ENCODE peak calls at places on chromosomes 13 and 19, in ten cellular contexts. One of them, this sample, is unnamed.
A peak's percentile ranks its signal among the peaks of the same experiment; 100 is the strongest.

GRCh38 chr13:60661514-60661913 is 264.5 kb downstream of the TDRD3 start:
- DNase-seq in HCEC 1CT: no peak
- DNase-seq in Ammon's horn: peak; percentile 12
- DNase-seq in nucleus accumbens: no peak
- DNase-seq in A549: no peak
- DNase-seq in neural crest cell: no peak
- DNase-seq in GM12865: no peak
- DNase-seq in frontal cortex: no peak
- DNase-seq in T-helper 2 cell: no peak
- DNase-seq in iPS DF 6.9: no peak
- DNase-seq in this sample: no peak

GRCh38 chr13:97108535-97108910 is 113.6 kb upstream of the MBNL2 start:
- DNase-seq in HCEC 1CT: peak; percentile 55
- DNase-seq in Ammon's horn: no peak
- DNase-seq in nucleus accumbens: no peak
- DNase-seq in A549: no peak
- DNase-seq in neural crest cell: no peak
- DNase-seq in GM12865: no peak
- DNase-seq in frontal cortex: no peak
- DNase-seq in T-helper 2 cell: no peak
- DNase-seq in iPS DF 6.9: no peak
- DNase-seq in this sample: peak; percentile 45

GRCh38 chr13:79767126-79767525 is 286.2 kb downstream of the NDFIP2 start:
- DNase-seq in HCEC 1CT: no peak
- DNase-seq in Ammon's horn: no peak
- DNase-seq in nucleus accumbens: no peak
- DNase-seq in A549: no peak
- DNase-seq in neural crest cell: no peak
- DNase-seq in GM12865: no peak
- DNase-seq in frontal cortex: no peak
- DNase-seq in T-helper 2 cell: no peak
- DNase-seq in iPS DF 6.9: no peak
- DNase-seq in this sample: no peak

GRCh38 chr19:1608414-1609391 is 3.4 kb upstream of the UQCR11 start:
- DNase-seq in HCEC 1CT: no peak
- DNase-seq in Ammon's horn: no peak
- DNase-seq in nucleus accumbens: no peak
- DNase-seq in A549: no peak
- DNase-seq in neural crest cell: no peak
- DNase-seq in GM12865: no peak
- DNase-seq in frontal cortex: no peak
- DNase-seq in T-helper 2 cell: no peak
- DNase-seq in iPS DF 6.9: no peak
- DNase-seq in this sample: no peak

GRCh38 chr19:45103200-45103624 is 10.2 kb downstream of the PPP1R37 start:
- DNase-seq in HCEC 1CT: no peak
- DNase-seq in Ammon's horn: peak; percentile 57
- DNase-seq in nucleus accumbens: peak; percentile 44
- DNase-seq in A549: no peak
- DNase-seq in neural crest cell: no peak
- DNase-seq in GM12865: peak; percentile 56
- DNase-seq in frontal cortex: peak; percentile 58
- DNase-seq in T-helper 2 cell: no peak
- DNase-seq in iPS DF 6.9: no peak
- DNase-seq in this sample: no peak

GRCh38 chr19:31902821-31903220 is 442.6 kb upstream of the ZNF507 start:
- DNase-seq in HCEC 1CT: no peak
- DNase-seq in Ammon's horn: no peak
- DNase-seq in nucleus accumbens: no peak
- DNase-seq in A549: no peak
- DNase-seq in neural crest cell: no peak
- DNase-seq in GM12865: no peak
- DNase-seq in frontal cortex: no peak
- DNase-seq in T-helper 2 cell: no peak
- DNase-seq in iPS DF 6.9: no peak
- DNase-seq in this sample: no peak

GRCh38 chr19:33508941-33509614 is 12.5 kb downstream of the PEPD start:
- DNase-seq in HCEC 1CT: no peak
- DNase-seq in Ammon's horn: peak; percentile 30
- DNase-seq in nucleus accumbens: no peak
- DNase-seq in A549: no peak
- DNase-seq in neural crest cell: no peak
- DNase-seq in GM12865: no peak
- DNase-seq in frontal cortex: no peak
- DNase-seq in T-helper 2 cell: no peak
- DNase-seq in iPS DF 6.9: no peak
- DNase-seq in this sample: peak; percentile 63

GRCh38 chr13:32737111-32737571 is 150.9 kb downstream of the PDS5B start:
- DNase-seq in HCEC 1CT: peak; percentile 15
- DNase-seq in Ammon's horn: no peak
- DNase-seq in nucleus accumbens: no peak
- DNase-seq in A549: no peak
- DNase-seq in neural crest cell: no peak
- DNase-seq in GM12865: peak; percentile 58
- DNase-seq in frontal cortex: no peak
- DNase-seq in T-helper 2 cell: no peak
- DNase-seq in iPS DF 6.9: no peak
- DNase-seq in this sample: no peak

GRCh38 chr19:45677351-45678230 is 9.6 kb downstream of the GIPR start:
- DNase-seq in HCEC 1CT: peak; percentile 53
- DNase-seq in Ammon's horn: peak; percentile 82
- DNase-seq in nucleus accumbens: peak; percentile 31
- DNase-seq in A549: peak; percentile 97
- DNase-seq in neural crest cell: peak; percentile 53
- DNase-seq in GM12865: peak; percentile 93
- DNase-seq in frontal cortex: peak; percentile 78
- DNase-seq in T-helper 2 cell: peak; percentile 70
- DNase-seq in iPS DF 6.9: peak; percentile 99
- DNase-seq in this sample: no peak

GRCh38 chr13:64471916-64472315 is 2758.2 kb downstream of the PCDH9 start:
- DNase-seq in HCEC 1CT: no peak
- DNase-seq in Ammon's horn: no peak
- DNase-seq in nucleus accumbens: no peak
- DNase-seq in A549: peak; percentile 59
- DNase-seq in neural crest cell: no peak
- DNase-seq in GM12865: no peak
- DNase-seq in frontal cortex: peak; percentile 3
- DNase-seq in T-helper 2 cell: no peak
- DNase-seq in iPS DF 6.9: no peak
- DNase-seq in this sample: peak; percentile 52

GRCh38 chr19:44055870-44056269 is 4.0 kb downstream of the ZNF223 start:
- DNase-seq in HCEC 1CT: no peak
- DNase-seq in Ammon's horn: no peak
- DNase-seq in nucleus accumbens: no peak
- DNase-seq in A549: no peak
- DNase-seq in neural crest cell: no peak
- DNase-seq in GM12865: no peak
- DNase-seq in frontal cortex: no peak
- DNase-seq in T-helper 2 cell: no peak
- DNase-seq in iPS DF 6.9: no peak
- DNase-seq in this sample: no peak

GRCh38 chr13:75405976-75406703 is 75.8 kb downstream of the TBC1D4 start:
- DNase-seq in HCEC 1CT: peak; percentile 32
- DNase-seq in Ammon's horn: no peak
- DNase-seq in nucleus accumbens: no peak
- DNase-seq in A549: no peak
- DNase-seq in neural crest cell: no peak
- DNase-seq in GM12865: no peak
- DNase-seq in frontal cortex: no peak
- DNase-seq in T-helper 2 cell: no peak
- DNase-seq in iPS DF 6.9: no peak
- DNase-seq in this sample: no peak

GRCh38 chr19:31338069-31338767 is 11.0 kb downstream of the TSHZ3 start:
- DNase-seq in HCEC 1CT: peak; percentile 77
- DNase-seq in Ammon's horn: peak; percentile 30
- DNase-seq in nucleus accumbens: no peak
- DNase-seq in A549: peak; percentile 50
- DNase-seq in neural crest cell: peak; percentile 48
- DNase-seq in GM12865: no peak
- DNase-seq in frontal cortex: no peak
- DNase-seq in T-helper 2 cell: no peak
- DNase-seq in iPS DF 6.9: no peak
- DNase-seq in this sample: no peak

GRCh38 chr19:39923862-39924261 is 10.6 kb downstream of the FCGBP start:
- DNase-seq in HCEC 1CT: no peak
- DNase-seq in Ammon's horn: no peak
- DNase-seq in nucleus accumbens: no peak
- DNase-seq in A549: no peak
- DNase-seq in neural crest cell: no peak
- DNase-seq in GM12865: no peak
- DNase-seq in frontal cortex: no peak
- DNase-seq in T-helper 2 cell: no peak
- DNase-seq in iPS DF 6.9: no peak
- DNase-seq in this sample: no peak

GRCh38 chr13:111657013-111657412 is 336.6 kb downstream of the TEX29 start:
- DNase-seq in HCEC 1CT: no peak
- DNase-seq in Ammon's horn: no peak
- DNase-seq in nucleus accumbens: no peak
- DNase-seq in A549: no peak
- DNase-seq in neural crest cell: no peak
- DNase-seq in GM12865: no peak
- DNase-seq in frontal cortex: no peak
- DNase-seq in T-helper 2 cell: no peak
- DNase-seq in iPS DF 6.9: no peak
- DNase-seq in this sample: no peak

GRCh38 chr13:27678306-27679040 is 56.8 kb downstream of the POLR1D start:
- DNase-seq in HCEC 1CT: no peak
- DNase-seq in Ammon's horn: no peak
- DNase-seq in nucleus accumbens: no peak
- DNase-seq in A549: no peak
- DNase-seq in neural crest cell: no peak
- DNase-seq in GM12865: no peak
- DNase-seq in frontal cortex: no peak
- DNase-seq in T-helper 2 cell: no peak
- DNase-seq in iPS DF 6.9: no peak
- DNase-seq in this sample: peak; percentile 43

GRCh38 chr19:48405850-48406249 is 12.4 kb downstream of the GRIN2D start:
- DNase-seq in HCEC 1CT: no peak
- DNase-seq in Ammon's horn: no peak
- DNase-seq in nucleus accumbens: no peak
- DNase-seq in A549: peak; percentile 67
- DNase-seq in neural crest cell: no peak
- DNase-seq in GM12865: peak; percentile 63
- DNase-seq in frontal cortex: no peak
- DNase-seq in T-helper 2 cell: no peak
- DNase-seq in iPS DF 6.9: no peak
- DNase-seq in this sample: peak; percentile 65

GRCh38 chr19:45211751-45212381 is 33.3 kb downstream of the BLOC1S3 start:
- DNase-seq in HCEC 1CT: no peak
- DNase-seq in Ammon's horn: no peak
- DNase-seq in nucleus accumbens: no peak
- DNase-seq in A549: no peak
- DNase-seq in neural crest cell: no peak
- DNase-seq in GM12865: no peak
- DNase-seq in frontal cortex: no peak
- DNase-seq in T-helper 2 cell: no peak
- DNase-seq in iPS DF 6.9: no peak
- DNase-seq in this sample: no peak

This sample was measured in HT1080.